ENCODE peak calls at places on chromosomes 11 and 22, in seven cellular contexts. One of them, this sample, is unnamed. For H3K4me1, the result is how much of the 10 kb centered on the place peaks cover.

GRCh38 chr11:71476031-71476430 is 23.0 kb downstream of the NADSYN1 start:
- DNase-seq in CD8-positive, alpha-beta memory T cell: no peak
- DNase-seq in fibroblast of lung: no peak
- DNase-seq in neuronal stem cell: no peak
- DNase-seq in sigmoid colon: no peak
- DNase-seq in MM.1S: no peak
- DNase-seq in stomach: no peak
- DNase-seq in this sample: no peak

GRCh38 chr11:13160302-13160701 is 117.3 kb upstream of the BMAL1 start:
- DNase-seq in fibroblast of lung: no peak
- DNase-seq in sigmoid colon: no peak
- DNase-seq in CD8-positive, alpha-beta memory T cell: no peak
- DNase-seq in stomach: no peak
- DNase-seq in MM.1S: no peak
- DNase-seq in neuronal stem cell: no peak
- DNase-seq in this sample: no peak

GRCh38 chr11:85459304-85459703 is 167.8 kb downstream of the DLG2 start:
- DNase-seq in CD8-positive, alpha-beta memory T cell: no peak
- DNase-seq in neuronal stem cell: no peak
- DNase-seq in fibroblast of lung: no peak
- DNase-seq in sigmoid colon: no peak
- DNase-seq in stomach: no peak
- DNase-seq in MM.1S: no peak
- DNase-seq in this sample: no peak

GRCh38 chr11:120001161-120002135 is 136.5 kb downstream of the TRIM29 start:
- DNase-seq in CD8-positive, alpha-beta memory T cell: no peak
- DNase-seq in sigmoid colon: no peak
- DNase-seq in neuronal stem cell: no peak
- DNase-seq in MM.1S: no peak
- DNase-seq in fibroblast of lung: no peak
- DNase-seq in stomach: no peak
- DNase-seq in this sample: no peak

GRCh38 chr11:83061883-83062282 is 9.8 kb downstream of the RAB30 start:
- DNase-seq in sigmoid colon: no peak
- DNase-seq in CD8-positive, alpha-beta memory T cell: no peak
- DNase-seq in fibroblast of lung: no peak
- DNase-seq in stomach: no peak
- DNase-seq in MM.1S: peak
- DNase-seq in neuronal stem cell: no peak
- DNase-seq in this sample: no peak

GRCh38 chr22:31836010-31836409 is 82.2 kb downstream of the DEPDC5 start:
- DNase-seq in CD8-positive, alpha-beta memory T cell: no peak
- DNase-seq in MM.1S: no peak
- DNase-seq in neuronal stem cell: no peak
- DNase-seq in fibroblast of lung: no peak
- DNase-seq in sigmoid colon: no peak
- DNase-seq in stomach: no peak
- DNase-seq in this sample: no peak

GRCh38 chr11:63682045-63682915 is 980 bp downstream of the RTN3 start:
- DNase-seq in stomach: no peak
- DNase-seq in sigmoid colon: peak
- DNase-seq in MM.1S: no peak
- DNase-seq in neuronal stem cell: peak
- DNase-seq in fibroblast of lung: peak
- DNase-seq in CD8-positive, alpha-beta memory T cell: no peak
- DNase-seq in this sample: peak

GRCh38 chr11:7245341-7245740 is 6.4 kb upstream of the SYT9 start:
- DNase-seq in sigmoid colon: no peak
- DNase-seq in neuronal stem cell: no peak
- DNase-seq in fibroblast of lung: no peak
- DNase-seq in CD8-positive, alpha-beta memory T cell: no peak
- DNase-seq in MM.1S: no peak
- DNase-seq in stomach: no peak
- DNase-seq in this sample: no peak

GRCh38 chr11:133948711-133949110 is 8.1 kb downstream of the IGSF9B start:
- DNase-seq in sigmoid colon: no peak
- DNase-seq in stomach: no peak
- DNase-seq in neuronal stem cell: no peak
- DNase-seq in fibroblast of lung: no peak
- DNase-seq in MM.1S: no peak
- DNase-seq in CD8-positive, alpha-beta memory T cell: no peak
- DNase-seq in this sample: no peak

GRCh38 chr22:20864186-20864908 is 5.5 kb downstream of the SNAP29 start:
- DNase-seq in stomach: no peak
- DNase-seq in neuronal stem cell: no peak
- DNase-seq in fibroblast of lung: no peak
- DNase-seq in CD8-positive, alpha-beta memory T cell: no peak
- DNase-seq in MM.1S: no peak
- DNase-seq in sigmoid colon: no peak
- DNase-seq in this sample: peak

GRCh38 chr11:30712749-30713148 is 126.6 kb upstream of the MPPED2 start:
- DNase-seq in stomach: no peak
- DNase-seq in fibroblast of lung: no peak
- DNase-seq in CD8-positive, alpha-beta memory T cell: no peak
- DNase-seq in sigmoid colon: no peak
- DNase-seq in MM.1S: no peak
- DNase-seq in neuronal stem cell: no peak
- DNase-seq in this sample: no peak

GRCh38 chr11:111734383-111735261 is 31.6 kb downstream of the PPP2R1B start:
- DNase-seq in sigmoid colon: no peak
- DNase-seq in neuronal stem cell: no peak
- DNase-seq in stomach: no peak
- DNase-seq in CD8-positive, alpha-beta memory T cell: no peak
- DNase-seq in MM.1S: no peak
- DNase-seq in fibroblast of lung: no peak
- DNase-seq in this sample: peak

GRCh38 chr11:117395476-117395875 is 67.8 kb downstream of the CEP164 start:
- DNase-seq in fibroblast of lung: no peak
- DNase-seq in CD8-positive, alpha-beta memory T cell: no peak
- DNase-seq in MM.1S: no peak
- DNase-seq in stomach: no peak
- DNase-seq in neuronal stem cell: no peak
- DNase-seq in sigmoid colon: peak
- DNase-seq in this sample: no peak

GRCh38 chr11:62724171-62724570 is 3.1 kb downstream of the HNRNPUL2 start:
- DNase-seq in stomach: no peak
- DNase-seq in fibroblast of lung: no peak
- DNase-seq in MM.1S: no peak
- DNase-seq in CD8-positive, alpha-beta memory T cell: no peak
- DNase-seq in neuronal stem cell: no peak
- DNase-seq in sigmoid colon: peak
- DNase-seq in this sample: no peak

GRCh38 chr22:24703101-24703500 is 71.4 kb downstream of the PIWIL3 start:
- DNase-seq in CD8-positive, alpha-beta memory T cell: no peak
- DNase-seq in fibroblast of lung: peak
- DNase-seq in stomach: peak
- DNase-seq in MM.1S: no peak
- DNase-seq in sigmoid colon: no peak
- DNase-seq in neuronal stem cell: no peak
- DNase-seq in this sample: peak

GRCh38 chr11:36493332-36493731 is 16.7 kb downstream of the TRAF6 start:
- DNase-seq in neuronal stem cell: no peak
- DNase-seq in MM.1S: no peak
- DNase-seq in CD8-positive, alpha-beta memory T cell: no peak
- DNase-seq in stomach: no peak
- DNase-seq in fibroblast of lung: no peak
- DNase-seq in sigmoid colon: no peak
- DNase-seq in this sample: no peak

GRCh38 chr11:71256080-71256479 is 3.7 kb upstream of the SHANK2 start:
- DNase-seq in sigmoid colon: peak
- DNase-seq in CD8-positive, alpha-beta memory T cell: no peak
- DNase-seq in neuronal stem cell: no peak
- DNase-seq in stomach: no peak
- DNase-seq in MM.1S: no peak
- DNase-seq in fibroblast of lung: no peak
- DNase-seq in this sample: no peak

GRCh38 chr22:21942407-21942895 is 10.2 kb downstream of the PPM1F start:
- DNase-seq in CD8-positive, alpha-beta memory T cell: no peak
- DNase-seq in sigmoid colon: peak
- DNase-seq in fibroblast of lung: peak
- DNase-seq in MM.1S: no peak
- DNase-seq in neuronal stem cell: no peak
- DNase-seq in stomach: peak
- DNase-seq in this sample: no peak

GRCh38 chr11:129788278-129788677 is 27.4 kb upstream of the TMEM45B start:
- DNase-seq in MM.1S: no peak
- DNase-seq in stomach: no peak
- DNase-seq in neuronal stem cell: no peak
- DNase-seq in sigmoid colon: no peak
- DNase-seq in CD8-positive, alpha-beta memory T cell: no peak
- DNase-seq in fibroblast of lung: no peak
- DNase-seq in this sample: no peak

DNA sequence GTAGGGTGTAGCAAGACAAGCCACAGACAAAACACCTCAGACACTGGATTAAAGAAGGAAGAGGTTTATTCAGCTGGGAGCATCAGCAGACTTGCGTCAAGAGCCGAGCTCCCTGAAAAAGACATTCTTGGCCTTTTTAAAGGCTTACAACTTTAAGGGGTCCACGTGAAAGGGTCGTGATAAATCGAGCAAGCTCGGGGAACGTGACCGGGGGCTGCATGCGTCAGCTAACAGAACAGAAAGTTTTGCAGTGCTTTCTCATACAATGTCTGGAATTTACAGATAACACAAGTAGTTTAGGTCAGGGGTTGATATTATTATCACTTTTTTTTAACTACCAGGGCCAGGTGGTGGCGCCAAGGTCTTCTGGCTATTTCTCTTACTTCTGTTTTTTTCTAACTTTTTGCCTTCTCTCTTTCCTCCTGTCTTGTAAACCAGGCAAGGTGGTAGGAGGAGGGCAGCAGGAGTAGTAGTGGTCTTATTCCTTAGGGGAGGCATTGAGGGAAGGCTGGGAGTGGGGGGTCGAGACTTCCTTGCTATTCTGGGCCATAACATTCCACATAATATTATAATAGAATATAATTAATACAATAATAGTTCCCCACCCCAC is 631 bp upstream of the ALDH3B1 start:
- DNase-seq in CD8-positive, alpha-beta memory T cell: no peak
- DNase-seq in stomach: no peak
- DNase-seq in neuronal stem cell: no peak
- DNase-seq in MM.1S: peak
- DNase-seq in sigmoid colon: no peak
- DNase-seq in fibroblast of lung: peak
- DNase-seq in this sample: no peak
- H3K4me1 ChIP-seq in CD8-positive, alpha-beta memory T cell: under half
- H3K4me1 ChIP-seq in stomach: half or more
- H3K4me1 ChIP-seq in neuronal stem cell: under half
- H3K4me1 ChIP-seq in MM.1S: half or more
- H3K4me1 ChIP-seq in sigmoid colon: half or more
- H3K4me1 ChIP-seq in fibroblast of lung: under half
- H3K4me1 ChIP-seq in this sample: under half

GRCh38 chr11:102154806-102155205 is 44.6 kb downstream of the YAP1 start:
- DNase-seq in sigmoid colon: no peak
- DNase-seq in neuronal stem cell: no peak
- DNase-seq in MM.1S: no peak
- DNase-seq in stomach: no peak
- DNase-seq in CD8-positive, alpha-beta memory T cell: no peak
- DNase-seq in fibroblast of lung: peak
- DNase-seq in this sample: peak
- H3K4me1 ChIP-seq in sigmoid colon: half or more
- H3K4me1 ChIP-seq in neuronal stem cell: under half
- H3K4me1 ChIP-seq in MM.1S: under half
- H3K4me1 ChIP-seq in stomach: under half
- H3K4me1 ChIP-seq in CD8-positive, alpha-beta memory T cell: under half
- H3K4me1 ChIP-seq in fibroblast of lung: under half
- H3K4me1 ChIP-seq in this sample: half or more

DNA sequence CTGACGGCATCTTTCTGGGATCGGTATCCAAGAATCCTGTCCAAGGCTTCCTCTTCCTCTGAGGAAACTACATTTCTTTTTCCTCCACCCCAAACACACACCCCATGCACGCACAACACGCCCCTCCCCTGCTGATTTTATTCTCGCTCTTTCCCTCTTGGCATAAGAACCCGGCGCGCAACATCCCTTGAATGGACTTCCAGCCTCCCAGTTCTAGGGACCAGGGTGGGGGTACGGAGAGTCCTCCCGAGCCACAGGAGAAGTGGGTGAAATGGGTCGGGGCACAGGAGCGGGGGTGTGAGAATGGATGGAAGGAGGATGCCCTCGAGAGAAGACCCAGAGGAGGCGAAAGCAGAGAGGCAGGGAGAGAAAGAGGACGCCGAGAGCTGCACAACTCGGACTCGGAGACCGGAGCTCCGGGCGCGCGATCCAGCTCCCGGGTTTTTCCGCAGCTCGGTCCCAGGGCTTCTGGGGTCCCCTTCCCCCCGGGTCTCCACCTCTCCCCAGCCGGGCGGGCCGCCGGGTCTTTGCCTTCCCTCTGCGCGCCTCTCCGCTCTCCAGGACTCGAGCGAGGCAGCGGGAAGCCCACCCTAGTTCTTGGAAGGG is 1.4 kb upstream of the LARGE1 start:
- DNase-seq in CD8-positive, alpha-beta memory T cell: no peak
- DNase-seq in stomach: peak
- DNase-seq in neuronal stem cell: peak
- DNase-seq in sigmoid colon: peak
- DNase-seq in fibroblast of lung: peak
- DNase-seq in MM.1S: peak
- DNase-seq in this sample: peak
- H3K4me1 ChIP-seq in CD8-positive, alpha-beta memory T cell: under half
- H3K4me1 ChIP-seq in stomach: under half
- H3K4me1 ChIP-seq in neuronal stem cell: under half
- H3K4me1 ChIP-seq in sigmoid colon: under half
- H3K4me1 ChIP-seq in fibroblast of lung: under half
- H3K4me1 ChIP-seq in MM.1S: under half
- H3K4me1 ChIP-seq in this sample: under half

GRCh38 chr11:44812971-44813370 is 86.2 kb downstream of the TSPAN18 start:
- DNase-seq in neuronal stem cell: no peak
- DNase-seq in fibroblast of lung: no peak
- DNase-seq in sigmoid colon: no peak
- DNase-seq in CD8-positive, alpha-beta memory T cell: no peak
- DNase-seq in stomach: no peak
- DNase-seq in MM.1S: no peak
- DNase-seq in this sample: no peak

GRCh38 chr11:44814881-44815592 is 88.3 kb downstream of the TSPAN18 start:
- DNase-seq in stomach: no peak
- DNase-seq in CD8-positive, alpha-beta memory T cell: no peak
- DNase-seq in MM.1S: no peak
- DNase-seq in neuronal stem cell: no peak
- DNase-seq in sigmoid colon: no peak
- DNase-seq in fibroblast of lung: peak
- DNase-seq in this sample: peak

GRCh38 chr11:44811841-44812448 is 85.2 kb downstream of the TSPAN18 start:
- DNase-seq in MM.1S: no peak
- DNase-seq in neuronal stem cell: no peak
- DNase-seq in stomach: no peak
- DNase-seq in fibroblast of lung: no peak
- DNase-seq in sigmoid colon: no peak
- DNase-seq in CD8-positive, alpha-beta memory T cell: no peak
- DNase-seq in this sample: no peak

GRCh38 chr11:44815917-44816456 is 89.2 kb downstream of the TSPAN18 start:
- DNase-seq in stomach: no peak
- DNase-seq in MM.1S: no peak
- DNase-seq in sigmoid colon: no peak
- DNase-seq in fibroblast of lung: no peak
- DNase-seq in CD8-positive, alpha-beta memory T cell: no peak
- DNase-seq in neuronal stem cell: no peak
- DNase-seq in this sample: no peak

DNA sequence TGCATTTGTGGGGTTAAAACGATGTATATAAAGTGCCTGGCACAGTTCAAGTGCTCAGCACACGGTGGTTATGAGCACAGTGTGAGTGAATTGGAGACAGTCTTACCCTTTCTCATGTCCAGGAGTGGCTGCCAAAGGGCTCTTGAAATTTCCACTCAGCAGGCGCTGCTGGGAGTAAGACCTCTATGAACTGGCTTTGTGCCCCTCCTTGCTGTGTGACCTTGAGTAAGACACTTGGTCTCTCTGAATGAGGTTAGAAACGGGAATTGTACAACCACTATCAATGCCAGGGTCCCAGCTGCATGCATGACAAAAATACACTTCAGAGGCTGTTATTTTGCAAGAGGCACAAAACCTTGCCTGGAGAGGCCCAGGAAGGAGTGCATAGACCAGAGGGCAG is 86.6 kb downstream of the TSPAN18 start:
- DNase-seq in neuronal stem cell: no peak
- DNase-seq in sigmoid colon: no peak
- DNase-seq in fibroblast of lung: no peak
- DNase-seq in MM.1S: no peak
- DNase-seq in CD8-positive, alpha-beta memory T cell: no peak
- DNase-seq in stomach: no peak
- DNase-seq in this sample: no peak
- H3K4me1 ChIP-seq in neuronal stem cell: under half
- H3K4me1 ChIP-seq in sigmoid colon: half or more
- H3K4me1 ChIP-seq in fibroblast of lung: under half
- H3K4me1 ChIP-seq in MM.1S: under half
- H3K4me1 ChIP-seq in CD8-positive, alpha-beta memory T cell: under half
- H3K4me1 ChIP-seq in stomach: under half
- H3K4me1 ChIP-seq in this sample: under half